ENCODE peak calls at places on chromosome 16, in four cellular contexts. One of them, this sample, is unnamed.

GRCh38 chr16:14098081-14098480 is 27.0 kb downstream of the MRTFB start:
- DNase-seq in stimulated activated CD4-positive, alpha-beta T cell treated with anti-CD3 and anti-CD28 coated beads, Interleukin-2, amount 100 ng/mL, for 24 hours: no peak
- DNase-seq in Peyer's patch: no peak
- DNase-seq in A172: no peak
- DNase-seq in this sample: no peak

GRCh38 chr16:616771-617586 is 13.8 kb upstream of the WFIKKN1 start:
- DNase-seq in Peyer's patch: no peak
- DNase-seq in stimulated activated CD4-positive, alpha-beta T cell treated with anti-CD3 and anti-CD28 coated beads, Interleukin-2, amount 100 ng/mL, for 24 hours: no peak
- DNase-seq in A172: no peak
- DNase-seq in this sample: no peak

GRCh38 chr16:50267651-50268050 is 1.3 kb downstream of the ADCY7 start:
- DNase-seq in stimulated activated CD4-positive, alpha-beta T cell treated with anti-CD3 and anti-CD28 coated beads, Interleukin-2, amount 100 ng/mL, for 24 hours: no peak
- DNase-seq in A172: no peak
- DNase-seq in Peyer's patch: no peak
- DNase-seq in this sample: no peak

GRCh38 chr16:3401719-3402397 is 843 bp downstream of the ZNF174 start:
- DNase-seq in A172: no peak
- DNase-seq in stimulated activated CD4-positive, alpha-beta T cell treated with anti-CD3 and anti-CD28 coated beads, Interleukin-2, amount 100 ng/mL, for 24 hours: no peak
- DNase-seq in Peyer's patch: no peak
- DNase-seq in this sample: no peak

GRCh38 chr16:69188716-69189115 is 1.8 kb downstream of the SNTB2 start:
- DNase-seq in stimulated activated CD4-positive, alpha-beta T cell treated with anti-CD3 and anti-CD28 coated beads, Interleukin-2, amount 100 ng/mL, for 24 hours: no peak
- DNase-seq in A172: peak
- DNase-seq in Peyer's patch: no peak
- DNase-seq in this sample: no peak

GRCh38 chr16:50234771-50235556 is 31.4 kb upstream of the ADCY7 start:
- DNase-seq in stimulated activated CD4-positive, alpha-beta T cell treated with anti-CD3 and anti-CD28 coated beads, Interleukin-2, amount 100 ng/mL, for 24 hours: no peak
- DNase-seq in A172: peak
- DNase-seq in Peyer's patch: no peak
- DNase-seq in this sample: no peak

GRCh38 chr16:57628008-57628781 is at the start of gene ADGRG1:
- DNase-seq in stimulated activated CD4-positive, alpha-beta T cell treated with anti-CD3 and anti-CD28 coated beads, Interleukin-2, amount 100 ng/mL, for 24 hours: peak
- DNase-seq in A172: peak
- DNase-seq in Peyer's patch: no peak
- DNase-seq in this sample: no peak

GRCh38 chr16:88383401-88384221 is 852 bp downstream of the ZNF469 start:
- DNase-seq in Peyer's patch: no peak
- DNase-seq in stimulated activated CD4-positive, alpha-beta T cell treated with anti-CD3 and anti-CD28 coated beads, Interleukin-2, amount 100 ng/mL, for 24 hours: no peak
- DNase-seq in A172: peak
- DNase-seq in this sample: no peak

GRCh38 chr16:27253526-27253930 is 15.0 kb downstream of the NSMCE1 start:
- DNase-seq in stimulated activated CD4-positive, alpha-beta T cell treated with anti-CD3 and anti-CD28 coated beads, Interleukin-2, amount 100 ng/mL, for 24 hours: no peak
- DNase-seq in A172: peak
- DNase-seq in Peyer's patch: peak
- DNase-seq in this sample: peak